ENCODE peak calls at places on chromosome 14, in eight cellular contexts. One of them, this sample, is unnamed.

GRCh38 chr14:34650786-34651584 is 21.0 kb upstream of the SNX6 start:
- DNase-seq in amygdala: no peak
- DNase-seq in effector memory CD4-positive, alpha-beta T cell: no peak
- DNase-seq in adrenal gland: peak; percentile 51
- DNase-seq in T-cell: no peak
- DNase-seq in left ventricle myocardium inferior: no peak
- DNase-seq in ascending aorta: no peak
- DNase-seq in putamen: no peak
- DNase-seq in this sample: no peak

GRCh38 chr14:22849212-22849819 is 12.9 kb downstream of the MMP14 start:
- DNase-seq in ascending aorta: peak; percentile 59
- DNase-seq in putamen: no peak
- DNase-seq in T-cell: no peak
- DNase-seq in effector memory CD4-positive, alpha-beta T cell: no peak
- DNase-seq in adrenal gland: peak; percentile 29
- DNase-seq in amygdala: no peak
- DNase-seq in left ventricle myocardium inferior: peak; percentile 69
- DNase-seq in this sample: no peak

GRCh38 chr14:22432348-22432976 is 156.6 kb downstream of the DAD1 start:
- DNase-seq in adrenal gland: peak; percentile 72
- DNase-seq in ascending aorta: no peak
- DNase-seq in putamen: peak; percentile 76
- DNase-seq in left ventricle myocardium inferior: no peak
- DNase-seq in T-cell: no peak
- DNase-seq in amygdala: no peak
- DNase-seq in effector memory CD4-positive, alpha-beta T cell: no peak
- DNase-seq in this sample: no peak

GRCh38 chr14:81348086-81348485 is 52.0 kb downstream of the STON2 start:
- DNase-seq in ascending aorta: no peak
- DNase-seq in left ventricle myocardium inferior: no peak
- DNase-seq in effector memory CD4-positive, alpha-beta T cell: no peak
- DNase-seq in putamen: no peak
- DNase-seq in adrenal gland: no peak
- DNase-seq in amygdala: no peak
- DNase-seq in T-cell: no peak
- DNase-seq in this sample: no peak

GRCh38 chr14:48693793-48694192 is 892.4 kb downstream of the RPS29 start:
- DNase-seq in effector memory CD4-positive, alpha-beta T cell: no peak
- DNase-seq in left ventricle myocardium inferior: no peak
- DNase-seq in T-cell: no peak
- DNase-seq in amygdala: no peak
- DNase-seq in adrenal gland: no peak
- DNase-seq in putamen: no peak
- DNase-seq in ascending aorta: no peak
- DNase-seq in this sample: no peak

GRCh38 chr14:37824936-37825698 is 229.7 kb downstream of the TTC6 start:
- DNase-seq in left ventricle myocardium inferior: no peak
- DNase-seq in amygdala: no peak
- DNase-seq in adrenal gland: no peak
- DNase-seq in ascending aorta: no peak
- DNase-seq in putamen: no peak
- DNase-seq in effector memory CD4-positive, alpha-beta T cell: no peak
- DNase-seq in T-cell: no peak
- DNase-seq in this sample: no peak

GRCh38 chr14:24411468-24412454 is 13.0 kb downstream of the NYNRIN start:
- DNase-seq in putamen: no peak
- DNase-seq in effector memory CD4-positive, alpha-beta T cell: no peak
- DNase-seq in amygdala: no peak
- DNase-seq in adrenal gland: peak; percentile 66
- DNase-seq in T-cell: peak; percentile 29
- DNase-seq in left ventricle myocardium inferior: no peak
- DNase-seq in ascending aorta: no peak
- DNase-seq in this sample: no peak

GRCh38 chr14:99733221-99733550 is 49.1 kb downstream of the CYP46A1 start:
- DNase-seq in effector memory CD4-positive, alpha-beta T cell: no peak
- DNase-seq in ascending aorta: no peak
- DNase-seq in adrenal gland: no peak
- DNase-seq in putamen: no peak
- DNase-seq in T-cell: no peak
- DNase-seq in left ventricle myocardium inferior: no peak
- DNase-seq in amygdala: no peak
- DNase-seq in this sample: no peak

GRCh38 chr14:42550282-42550681 is 943.6 kb downstream of the LRFN5 start:
- DNase-seq in adrenal gland: no peak
- DNase-seq in ascending aorta: no peak
- DNase-seq in putamen: no peak
- DNase-seq in left ventricle myocardium inferior: no peak
- DNase-seq in T-cell: no peak
- DNase-seq in amygdala: no peak
- DNase-seq in effector memory CD4-positive, alpha-beta T cell: no peak
- DNase-seq in this sample: no peak

This sample was measured in iPS DF 6.9.